ENCODE peak calls at places on chromosomes 3 and 15, in nine cellular contexts. H, N, E, K, L, Q, W, C and R are unnamed samples.

GRCh38 chr15:68489426-68489825 is 57.5 kb upstream of the ITGA11 start:
- DNase-seq in E (no peak), H (no peak), C (no peak), Q (no peak), N (no peak), L (no peak), K (no peak), W (no peak), R (no peak)

GRCh38 chr3:151156618-151157216 is 46.3 kb downstream of the GPR171 start:
- DNase-seq in C (peak), Q (peak), W (peak), K (no peak), H (peak), E (no peak), N (peak), L (no peak), R (peak)

GRCh38 chr15:67403428-67403827 is 117.5 kb upstream of the C15orf61 start:
- DNase-seq in C (no peak), E (no peak), Q (no peak), K (no peak), W (no peak), H (no peak), N (no peak), L (no peak), R (no peak)

GRCh38 chr3:191261304-191261638 is 62.2 kb downstream of the OSTN start:
- DNase-seq in N (no peak), E (no peak), L (no peak), K (no peak), H (no peak), C (no peak), Q (no peak), W (no peak), R (no peak)

GRCh38 chr3:52014613-52015012 is 18.9 kb upstream of the RPL29 start:
- DNase-seq in Q (no peak), K (no peak), W (peak), H (no peak), C (no peak), E (no peak), L (no peak), N (no peak), R (no peak)

GRCh38 chr3:14298442-14298841 is 104.0 kb upstream of the SLC6A6 start:
- DNase-seq in C (no peak), K (no peak), W (no peak), N (no peak), E (no peak), H (no peak), L (no peak), Q (no peak), R (no peak)

GRCh38 chr3:102181202-102181920 is 253.5 kb upstream of the ZPLD1 start:
- DNase-seq in Q (no peak), N (no peak), L (no peak), W (no peak), H (no peak), C (no peak), E (no peak), K (no peak), R (no peak)

GRCh38 chr3:45153658-45154437 is 7.7 kb upstream of the CDCP1 start:
- DNase-seq in Q (peak), N (no peak), L (no peak), H (no peak), E (no peak), W (no peak), C (no peak), K (no peak), R (no peak)

GRCh38 chr3:159782724-159783421 is 205.8 kb upstream of the IL12A start:
- DNase-seq in C (peak), W (no peak), N (no peak), L (no peak), Q (no peak), E (no peak), H (no peak), K (no peak), R (no peak)

GRCh38 chr15:75019916-75020315 is 3.5 kb upstream of the PPCDC start:
- DNase-seq in L (no peak), K (no peak), Q (no peak), W (no peak), E (no peak), C (no peak), N (no peak), H (no peak), R (no peak)

GRCh38 chr15:96553006-96553405 is 222.5 kb downstream of the NR2F2 start:
- DNase-seq in K (no peak), Q (peak), E (no peak), L (no peak), C (no peak), N (no peak), H (no peak), W (no peak), R (no peak)